ENCODE peak calls at places on chromosomes 11 and 22, in ten cellular contexts. J is pancreas, E is uterus, P is kidney epithelial cell, V is sigmoid colon, Y is H9, Z is mammary epithelial cell, N is ovary, F is ascending aorta, U is neural progenitor cell. O is an unnamed sample.

GRCh38 chr11:66072518-66072917 is 2.4 kb downstream of the PACS1 start:
- DNase-seq in J (no peak), U (no peak), P (no peak), F (no peak), V (no peak), Y (no peak), E (no peak), Z (no peak), N (no peak), O (no peak)

GRCh38 chr11:31763296-31763695 is 47.8 kb downstream of the PAX6 start:
- DNase-seq in Z (no peak), J (no peak), F (no peak), P (no peak), U (peak; percentile 91), Y (no peak), E (no peak), N (no peak), V (no peak), O (no peak)

GRCh38 chr22:19850482-19851109 is 4.1 kb downstream of the GNB1L start:
- DNase-seq in N (no peak), E (no peak), U (no peak), V (no peak), F (no peak), Z (no peak), P (no peak), J (no peak), Y (no peak), O (no peak)

GRCh38 chr11:87851234-87851633 is 324.0 kb downstream of the RAB38 start:
- DNase-seq in Z (peak; percentile 1), P (no peak), E (no peak), Y (no peak), J (no peak), U (no peak), F (no peak), N (no peak), V (no peak), O (no peak)

GRCh38 chr22:49838771-49839717 is 11.4 kb upstream of the BRD1 start:
- DNase-seq in J (no peak), V (no peak), U (peak; percentile 37), Z (peak; percentile 21), P (no peak), N (no peak), F (no peak), E (no peak), Y (peak; percentile 76), O (no peak)

GRCh38 chr11:93668171-93668570 is 6.7 kb downstream of the CEP295 start:
- DNase-seq in P (peak; percentile 26), E (no peak), N (no peak), F (no peak), V (no peak), Y (no peak), U (no peak), Z (no peak), J (no peak), O (no peak)

GRCh38 chr11:36229091-36229490 is 60.1 kb downstream of the COMMD9 start:
- DNase-seq in P (no peak), F (no peak), J (no peak), U (no peak), E (no peak), N (no peak), Y (no peak), V (no peak), Z (no peak), O (no peak)

GRCh38 chr11:108239076-108239475 is 16.2 kb downstream of the ATM start:
- DNase-seq in N (no peak), U (no peak), Y (no peak), P (no peak), E (no peak), Z (no peak), J (no peak), F (no peak), V (no peak), O (no peak)

DNA sequence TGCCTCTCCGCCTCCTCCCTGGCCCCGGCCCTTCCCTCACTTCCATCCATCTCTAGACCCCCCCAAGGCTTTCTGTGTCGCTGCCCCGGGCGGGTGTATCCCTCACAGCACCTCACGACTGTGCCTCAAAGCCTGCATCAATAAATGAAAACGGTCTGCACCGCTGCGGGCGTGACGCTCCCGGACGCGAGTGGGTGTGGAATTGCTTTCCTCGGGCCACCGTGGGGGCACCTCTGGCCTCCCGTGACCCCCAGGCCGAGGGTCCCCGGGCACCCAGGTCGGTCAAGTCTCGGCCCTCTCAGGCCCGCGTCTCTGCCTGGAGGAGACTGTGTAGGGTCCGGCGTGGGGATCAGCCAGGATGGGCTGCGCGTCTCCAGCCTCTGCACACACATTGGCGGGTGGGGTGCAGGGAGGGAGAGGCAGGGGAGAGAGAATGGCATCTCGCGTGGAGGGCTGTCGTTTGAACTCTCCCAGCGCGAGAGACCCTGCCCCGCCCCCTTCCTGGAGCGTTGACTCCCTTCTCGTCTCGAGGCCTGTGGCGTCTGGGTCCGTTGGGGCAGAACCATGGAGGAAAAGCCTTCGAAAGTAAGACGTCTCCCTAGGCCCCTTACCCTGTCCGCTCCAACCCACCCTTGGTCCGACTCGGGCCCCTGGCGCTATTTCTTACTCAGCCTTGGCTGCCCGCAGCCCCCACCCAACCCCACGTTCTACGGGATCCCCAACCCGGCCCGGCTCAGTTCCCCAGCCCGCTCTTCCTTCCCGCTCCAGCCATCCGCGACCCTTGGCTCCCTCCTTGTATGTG is at the start of gene CATSPERZ:
- DNase-seq in U (no peak), V (no peak), Z (no peak), P (no peak), F (peak; percentile 70), J (no peak), N (no peak), Y (no peak), E (no peak), O (no peak)
- H3K27me3 ChIP-seq in U (peaks cover 92% of the 10 kb centered on the region), V (peaks cover 85% of the 10 kb centered on the region), Z (peaks cover 8% of the 10 kb centered on the region), P (peaks cover 59% of the 10 kb centered on the region), F (peaks cover 9% of the 10 kb centered on the region), J (peaks cover 16% of the 10 kb centered on the region), N (peaks cover 10% of the 10 kb centered on the region), Y (peaks cover 55% of the 10 kb centered on the region), E (peaks cover 19% of the 10 kb centered on the region), O (peaks cover 41% of the 10 kb centered on the region)

DNA sequence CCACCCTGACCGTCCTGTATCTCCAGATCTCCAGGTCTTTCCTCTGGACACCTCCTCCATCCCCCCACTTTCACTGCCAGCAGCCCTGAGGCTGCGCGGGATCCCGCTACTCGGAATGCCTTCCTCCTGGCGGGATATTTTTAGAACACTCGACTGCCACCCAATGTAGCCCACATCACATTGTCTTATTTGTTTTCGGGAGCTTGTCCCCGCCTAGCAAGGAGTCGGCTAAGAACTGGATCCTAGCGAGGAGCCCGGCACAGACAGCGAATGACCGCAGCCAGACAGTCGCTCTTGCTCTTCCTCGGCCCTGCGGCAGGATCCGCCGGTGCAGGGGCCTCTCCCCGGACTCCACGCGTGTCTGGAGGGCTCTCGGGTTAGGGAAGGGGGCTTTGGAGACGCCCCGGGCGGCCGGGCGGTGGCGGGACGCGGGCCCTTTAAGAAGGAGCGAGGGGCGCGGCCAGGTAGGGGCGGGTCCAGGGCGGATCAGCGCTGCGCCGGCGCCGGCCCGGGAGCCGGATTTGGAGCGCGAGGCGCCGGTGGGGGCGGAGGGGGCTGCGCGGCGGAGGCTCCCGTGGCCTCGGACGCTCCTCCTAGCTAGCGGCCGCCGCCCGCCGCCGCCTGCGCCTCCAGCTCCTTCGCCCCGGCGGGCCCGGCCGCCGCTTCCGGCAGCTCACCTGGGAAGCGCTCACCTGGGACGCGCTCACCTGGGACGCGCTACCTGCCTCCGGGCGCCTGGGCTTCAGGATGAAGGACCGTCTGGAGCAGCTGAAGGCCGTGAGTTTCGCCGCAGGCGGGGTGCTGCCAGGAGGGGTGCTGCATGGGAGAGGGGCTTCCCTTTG is at the start of gene STX3:
- DNase-seq in J (peak; percentile 69), N (peak; percentile 77), P (no peak), U (peak; percentile 88), Z (peak; percentile 82), Y (peak; percentile 80), E (peak; percentile 69), V (peak; percentile 75), F (peak; percentile 82), O (peak; percentile 16)
- H3K27me3 ChIP-seq in J (no peaks in the 10 kb centered on the region), N (no peaks in the 10 kb centered on the region), P (no peaks in the 10 kb centered on the region), U (no peaks in the 10 kb centered on the region), Z (no peaks in the 10 kb centered on the region), Y (no peaks in the 10 kb centered on the region), E (no peaks in the 10 kb centered on the region), V (no peaks in the 10 kb centered on the region), F (no peaks in the 10 kb centered on the region), O (peaks cover 16% of the 10 kb centered on the region)

GRCh38 chr22:17376950-17377349 is 7.7 kb downstream of the CECR2 start:
- DNase-seq in U (no peak), Y (no peak), J (no peak), N (no peak), F (no peak), V (no peak), P (no peak), Z (no peak), E (no peak), O (no peak)

GRCh38 chr22:17381237-17381913 is 12.1 kb downstream of the CECR2 start:
- DNase-seq in U (peak; percentile 26), P (no peak), V (no peak), N (no peak), F (no peak), Z (no peak), Y (no peak), E (no peak), J (no peak), O (no peak)

GRCh38 chr22:17380711-17381087 is 11.4 kb downstream of the CECR2 start:
- DNase-seq in P (no peak), V (no peak), U (peak; percentile 75), N (no peak), E (no peak), Y (no peak), Z (no peak), F (no peak), J (no peak), O (no peak)

GRCh38 chr22:17375914-17376614 is 6.8 kb downstream of the CECR2 start:
- DNase-seq in E (no peak), J (no peak), Z (no peak), U (no peak), Y (no peak), N (no peak), P (no peak), F (no peak), V (no peak), O (no peak)

DNA sequence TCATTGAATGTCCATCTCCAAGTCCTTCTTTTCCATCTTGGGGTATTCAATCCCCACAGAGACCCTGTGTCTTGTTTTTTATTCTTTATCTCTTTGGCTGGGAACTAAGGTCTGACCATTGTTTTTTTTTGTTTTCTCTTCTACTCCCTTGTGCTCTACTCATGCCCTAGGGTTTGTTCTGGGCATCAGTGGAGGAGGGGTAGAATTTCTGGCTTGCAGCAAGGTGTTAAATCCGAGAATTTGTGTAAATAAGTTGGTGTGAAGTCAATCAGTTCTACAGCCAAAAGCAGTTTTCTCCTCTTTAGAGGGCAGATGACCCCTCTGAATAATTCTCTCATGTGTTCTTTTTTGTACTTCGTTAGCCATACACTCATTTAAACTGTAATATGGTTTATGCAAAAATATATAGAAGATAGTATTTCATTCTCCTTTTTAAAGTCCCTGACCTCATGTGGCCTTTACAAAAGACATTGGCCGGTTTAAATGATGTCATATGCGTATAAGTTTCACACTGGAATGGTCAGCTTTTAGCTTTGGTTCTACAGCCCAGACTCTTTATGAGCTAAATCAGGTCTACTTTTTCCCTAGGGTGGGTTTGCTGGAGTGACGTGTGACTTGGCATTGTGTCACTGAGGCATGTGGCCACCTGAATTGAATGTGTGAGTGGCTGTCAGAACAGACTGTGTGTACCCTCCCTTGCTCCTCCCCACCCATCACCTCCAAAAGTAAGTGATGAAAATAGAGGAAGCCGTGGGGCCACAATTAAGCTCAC is 10.9 kb downstream of the CECR2 start:
- DNase-seq in Y (no peak), P (no peak), J (no peak), U (peak; percentile 41), N (no peak), E (no peak), F (no peak), V (no peak), Z (no peak), O (no peak)
- H3K27me3 ChIP-seq in Y (no peaks in the 10 kb centered on the region), P (no peaks in the 10 kb centered on the region), J (no peaks in the 10 kb centered on the region), U (no peaks in the 10 kb centered on the region), N (no peaks in the 10 kb centered on the region), E (no peaks in the 10 kb centered on the region), F (no peaks in the 10 kb centered on the region), V (peaks cover 6% of the 10 kb centered on the region), Z (no peaks in the 10 kb centered on the region), O (no peaks in the 10 kb centered on the region)

DNA sequence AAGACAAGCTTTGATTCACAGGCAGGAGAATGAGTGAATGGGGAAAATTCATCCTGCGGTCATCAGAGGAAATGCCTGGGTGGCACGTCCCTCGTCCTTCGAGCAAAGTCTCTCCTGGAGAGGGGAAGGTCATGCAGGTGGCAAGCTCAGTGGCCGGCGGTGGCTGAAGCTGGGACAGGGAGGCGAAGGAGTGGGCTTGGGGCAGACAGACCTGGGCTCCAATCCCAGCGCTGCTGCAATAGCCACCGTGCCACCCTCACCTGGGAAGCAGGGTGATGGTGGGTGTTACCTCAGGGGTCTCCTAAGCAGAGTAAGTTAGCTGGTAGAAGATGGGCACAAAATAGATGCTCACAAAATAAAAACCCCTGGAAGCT is 22.4 kb upstream of the CACNG2 start:
- DNase-seq in Y (no peak), N (no peak), J (no peak), U (no peak), F (peak; percentile 19), Z (no peak), V (peak; percentile 39), E (no peak), P (no peak), O (no peak)
- H3K27me3 ChIP-seq in Y (no peaks in the 10 kb centered on the region), N (no peaks in the 10 kb centered on the region), J (no peaks in the 10 kb centered on the region), U (peaks cover 5% of the 10 kb centered on the region), F (no peaks in the 10 kb centered on the region), Z (no peaks in the 10 kb centered on the region), V (peaks cover 47% of the 10 kb centered on the region), E (no peaks in the 10 kb centered on the region), P (peaks cover 14% of the 10 kb centered on the region), O (no peaks in the 10 kb centered on the region)